ENCODE peak calls at places on chromosomes 2 and 18, in ten cellular contexts. K is lower leg skin, O is heart right ventricle, G is stomach, W is NB4, F is A549, B is astrocyte of the spinal cord, M is sigmoid colon, L is suprapubic skin, H is endodermal cell. C is an unnamed sample.

GRCh38 chr2:187615364-187615763 is 61.1 kb upstream of the TFPI start:
- DNase-seq in K (no peak), O (no peak), G (no peak), W (no peak), F (no peak), B (no peak), M (no peak), L (no peak), H (no peak), C (no peak)

GRCh38 chr18:32724071-32724696 is 48.6 kb downstream of the KLHL14 start:
- DNase-seq in K (no peak), O (no peak), G (no peak), W (no peak), F (no peak), B (no peak), M (no peak), L (no peak), H (no peak), C (no peak)

GRCh38 chr2:158995677-158996049 is 27.2 kb downstream of the TANC1 start:
- DNase-seq in K (no peak), O (no peak), G (no peak), W (no peak), F (no peak), B (no peak), M (no peak), L (no peak), H (no peak), C (no peak)

GRCh38 chr18:9022397-9023170 is 79.9 kb upstream of the NDUFV2 start:
- DNase-seq in K (no peak), O (no peak), G (no peak), W (no peak), F (no peak), B (peak; percentile 45), M (no peak), L (no peak), H (peak; percentile 58), C (no peak)

GRCh38 chr2:214716811-214717560 is 92.5 kb downstream of the BARD1 start:
- DNase-seq in K (no peak), O (no peak), G (no peak), W (no peak), F (no peak), B (no peak), M (no peak), L (peak; percentile 47), H (no peak), C (no peak)

GRCh38 chr2:240964221-240964853 is 34.1 kb upstream of the SNED1 start:
- DNase-seq in K (no peak), O (no peak), G (peak; percentile 17), W (peak; percentile 15), F (no peak), B (no peak), M (no peak), L (no peak), H (peak; percentile 35), C (peak; percentile 64)

GRCh38 chr18:48182779-48183178 is 226.4 kb downstream of the ZBTB7C start:
- DNase-seq in K (no peak), O (no peak), G (no peak), W (no peak), F (no peak), B (no peak), M (no peak), L (no peak), H (no peak), C (no peak)

GRCh38 chr2:14219306-14219705 is 413.2 kb upstream of the LRATD1 start:
- DNase-seq in K (no peak), O (no peak), G (no peak), W (no peak), F (no peak), B (no peak), M (no peak), L (no peak), H (no peak), C (no peak)

GRCh38 chr2:232520088-232520487 is at the start of gene PRSS56:
- DNase-seq in K (no peak), O (no peak), G (no peak), W (no peak), F (no peak), B (no peak), M (no peak), L (no peak), H (no peak), C (no peak)

GRCh38 chr2:98468621-98469236 is 24.1 kb downstream of the INPP4A start:
- DNase-seq in K (no peak), O (no peak), G (no peak), W (peak; percentile 71), F (no peak), B (peak; percentile 10), M (peak; percentile 46), L (no peak), H (no peak), C (no peak)

GRCh38 chr2:149544692-149545091 is 42.9 kb downstream of the MMADHC start:
- DNase-seq in K (no peak), O (no peak), G (no peak), W (peak; percentile 11), F (no peak), B (no peak), M (no peak), L (no peak), H (no peak), C (no peak)

GRCh38 chr2:166375205-166375735 is 474 bp downstream of the SCN9A start:
- DNase-seq in K (no peak), O (no peak), G (no peak), W (peak; percentile 7), F (no peak), B (peak; percentile 30), M (no peak), L (no peak), H (no peak), C (no peak)

GRCh38 chr2:73176205-73176880 is 26.0 kb upstream of the NOTO start:
- DNase-seq in K (no peak), O (peak; percentile 18), G (peak; percentile 36), W (peak; percentile 29), F (no peak), B (no peak), M (peak; percentile 69), L (no peak), H (peak; percentile 85), C (no peak)

GRCh38 chr2:238240761-238241711 is 1.2 kb upstream of the HES6 start:
- DNase-seq in K (no peak), O (peak; percentile 36), G (peak; percentile 87), W (peak; percentile 76), F (no peak), B (peak; percentile 44), M (peak; percentile 78), L (no peak), H (peak; percentile 95), C (peak; percentile 73)

GRCh38 chr2:179338681-179339080 is 74.0 kb upstream of the SESTD1 start:
- DNase-seq in K (no peak), O (no peak), G (no peak), W (no peak), F (no peak), B (no peak), M (no peak), L (no peak), H (no peak), C (no peak)

GRCh38 chr2:120466704-120467054 is 120.7 kb downstream of the INHBB start:
- DNase-seq in K (no peak), O (no peak), G (no peak), W (no peak), F (no peak), B (no peak), M (no peak), L (no peak), H (no peak), C (no peak)

DNA sequence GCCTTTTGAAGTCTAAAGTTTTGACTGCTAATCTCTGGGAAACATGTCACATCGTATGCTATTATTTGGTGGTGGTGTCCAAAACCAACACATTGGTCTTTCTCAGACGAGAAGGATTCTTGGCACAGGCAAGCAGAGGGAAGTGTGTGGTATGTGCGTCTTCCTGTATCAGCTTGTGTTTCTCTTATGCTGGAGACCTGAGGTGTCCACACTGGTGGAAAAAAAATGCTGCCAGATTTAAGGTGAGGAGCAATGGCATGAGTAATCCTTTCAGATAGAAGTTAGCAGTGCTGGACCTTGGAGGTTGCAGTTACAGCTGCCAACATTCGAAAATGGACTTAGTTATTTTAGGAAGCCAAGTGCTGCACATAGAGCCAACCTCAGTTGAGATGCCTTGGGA is 11.7 kb upstream of the FHL2 start:
- DNase-seq in K (no peak), O (no peak), G (no peak), W (no peak), F (no peak), B (peak; percentile 81), M (no peak), L (no peak), H (no peak), C (no peak)
- H3K4me3 ChIP-seq in K (no peak overlapping the region), O (no peak overlapping the region), G (no peak overlapping the region), W (no peak overlapping the region), F (no peak overlapping the region), B (no peak overlapping the region), M (no peak overlapping the region), L (no peak overlapping the region), H (no peak overlapping the region), C (peak overlapping the region; percentile 21)

GRCh38 chr2:82508702-82509101 is 1950.4 kb downstream of the SUCLG1 start:
- DNase-seq in K (no peak), O (no peak), G (no peak), W (no peak), F (no peak), B (no peak), M (no peak), L (no peak), H (no peak), C (no peak)
- TF ChIP-seq CTCF in K (no peak), O (no peak), G (no peak), W (no peak), F (no peak), B (no peak), M (no peak), L (no peak), H (no peak), C (no peak)

DNA sequence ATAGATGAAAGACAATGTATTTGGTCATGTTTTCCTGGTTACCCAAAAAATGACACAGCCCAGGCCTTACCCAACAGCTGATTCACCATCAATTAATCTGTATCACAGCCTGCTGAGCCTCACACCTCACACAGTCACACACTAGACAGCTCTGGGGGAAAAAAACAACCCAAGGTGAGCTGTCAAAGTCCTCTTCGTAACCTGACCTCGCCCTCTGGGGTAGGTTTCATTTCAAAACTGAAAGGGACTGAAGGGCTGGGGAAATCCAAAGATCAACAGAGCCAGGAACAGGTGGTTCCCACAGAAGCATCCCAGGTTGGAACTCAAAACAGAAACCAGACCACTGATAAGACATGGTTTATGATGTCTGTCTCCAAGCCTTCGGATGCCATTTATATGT is 18.2 kb upstream of the PCBP1 start:
- DNase-seq in K (no peak), O (no peak), G (peak; percentile 48), W (no peak), F (no peak), B (no peak), M (peak; percentile 29), L (no peak), H (no peak), C (no peak)
- H3K4me3 ChIP-seq in K (no peak overlapping the region), O (no peak overlapping the region), G (no peak overlapping the region), W (no peak overlapping the region), F (no peak overlapping the region), B (no peak overlapping the region), M (no peak overlapping the region), L (no peak overlapping the region), H (no peak overlapping the region), C (no peak overlapping the region)

DNA sequence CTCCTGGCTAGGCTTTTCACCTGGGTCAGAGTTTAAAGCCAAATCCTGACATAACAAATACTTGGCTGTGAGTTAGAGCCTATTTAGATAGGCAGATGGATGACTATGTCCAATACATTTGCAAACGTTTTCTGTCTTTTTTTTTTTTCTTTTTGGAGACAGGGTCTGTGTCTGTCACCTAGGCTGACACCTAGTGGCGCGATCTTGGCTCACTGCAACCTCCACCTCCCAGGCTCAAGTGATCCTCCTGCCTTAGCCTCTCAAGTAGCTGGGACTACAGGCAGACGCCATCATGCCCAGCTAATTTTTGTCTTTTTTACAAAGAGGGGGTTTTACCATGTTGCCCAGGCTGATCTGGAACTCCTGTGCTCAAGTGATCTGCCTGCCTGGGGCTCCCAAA is 124.8 kb downstream of the DYM start:
- DNase-seq in K (no peak), O (no peak), G (no peak), W (peak; percentile 18), F (no peak), B (no peak), M (no peak), L (no peak), H (no peak), C (no peak)
- TF ChIP-seq CTCF in K (no peak), O (no peak), G (no peak), W (no peak), F (no peak), B (no peak), M (no peak), L (no peak), H (peak; percentile 42), C (no peak)